ENCODE peak calls at places on chromosomes 16 and 17, in six cellular contexts. P, B, Y, C, Q and J are unnamed samples.

GRCh38 chr16:55622302-55622701 is 33.5 kb upstream of the SLC6A2 start:
- DNase-seq in C (no peak), B (no peak), P (no peak), Q (no peak), Y (no peak), J (no peak)

GRCh38 chr16:30357085-30357714 is 2.1 kb upstream of the CD2BP2 start:
- DNase-seq in Q (no peak), C (no peak), B (no peak), P (no peak), Y (no peak), J (no peak)

GRCh38 chr17:80773243-80773991 is 218.2 kb upstream of the CHMP6 start:
- DNase-seq in P (no peak), Y (no peak), Q (peak; percentile 91), C (no peak), B (no peak), J (no peak)

GRCh38 chr16:89695875-89696597 is 5.5 kb downstream of the SPATA2L start:
- DNase-seq in C (no peak), Y (no peak), B (no peak), P (no peak), Q (no peak), J (no peak)

GRCh38 chr17:5785343-5785742 is 201.0 kb upstream of the NLRP1 start:
- DNase-seq in C (no peak), P (no peak), B (no peak), Y (peak; percentile 92), Q (peak; percentile 76), J (no peak)

GRCh38 chr16:47660540-47660939 is 199.4 kb downstream of the PHKB start:
- DNase-seq in P (no peak), B (no peak), C (no peak), Y (no peak), Q (no peak), J (no peak)

GRCh38 chr17:59775786-59776350 is 68.4 kb downstream of the VMP1 start:
- DNase-seq in B (no peak), P (no peak), C (no peak), Q (no peak), Y (no peak), J (no peak)

GRCh38 chr16:86519649-86520316 is 9.5 kb downstream of the FOXF1 start:
- DNase-seq in B (peak; percentile 10), C (no peak), Y (peak; percentile 60), P (peak; percentile 63), Q (peak; percentile 79), J (peak; percentile 37)

GRCh38 chr16:88530858-88531203 is 39.4 kb upstream of the ZC3H18 start:
- DNase-seq in C (no peak), Y (no peak), Q (no peak), P (no peak), B (no peak), J (no peak)

GRCh38 chr16:86865866-86866675 is 287.7 kb downstream of the FOXL1 start:
- DNase-seq in Q (no peak), P (no peak), C (no peak), B (no peak), Y (no peak), J (no peak)

GRCh38 chr17:50213026-50214015 is 11.9 kb upstream of the COL1A1 start:
- DNase-seq in P (peak; percentile 68), Q (peak; percentile 73), B (no peak), C (no peak), Y (peak; percentile 53), J (no peak)

GRCh38 chr17:55285340-55286301 is 20.9 kb downstream of the HLF start:
- DNase-seq in Q (no peak), B (peak; percentile 87), P (no peak), C (peak; percentile 19), Y (no peak), J (no peak)

GRCh38 chr17:53191878-53192277 is 630.8 kb upstream of the KIF2B start:
- DNase-seq in Y (no peak), C (no peak), P (no peak), B (peak; percentile 2), Q (no peak), J (no peak)